ENCODE peak calls at places on chromosomes 3 and 15, in seven cellular contexts. G, P, S, B, F, C and R are unnamed samples.

GRCh38 chr3:160448845-160449659 is 534 bp downstream of the TRIM59 start:
- DNase-seq in G (peak; percentile 22), P (no peak), S (no peak), B (no peak), F (no peak), C (no peak), R (no peak)

GRCh38 chr3:13005301-13005700 is 67.9 kb downstream of the IQSEC1 start:
- DNase-seq in G (no peak), P (no peak), S (no peak), B (no peak), F (no peak), C (no peak), R (no peak)

GRCh38 chr15:63436872-63437375 is 55.3 kb upstream of the CA12 start:
- DNase-seq in G (peak; percentile 80), P (peak; percentile 86), S (peak; percentile 76), B (peak; percentile 84), F (peak; percentile 86), C (peak; percentile 87), R (peak; percentile 49)

GRCh38 chr3:13016083-13016725 is 57.0 kb downstream of the IQSEC1 start:
- DNase-seq in G (no peak), P (peak; percentile 86), S (peak; percentile 63), B (peak; percentile 85), F (no peak), C (no peak), R (peak; percentile 51)

GRCh38 chr3:59559721-59560514 is 510.1 kb upstream of the CFAP20DC start:
- DNase-seq in G (no peak), P (no peak), S (no peak), B (no peak), F (peak; percentile 98), C (peak; percentile 87), R (no peak)

GRCh38 chr3:109532257-109533216 is 195.2 kb upstream of the DPPA4 start:
- DNase-seq in G (no peak), P (no peak), S (no peak), B (peak; percentile 67), F (peak; percentile 82), C (peak; percentile 88), R (no peak)

GRCh38 chr3:12353796-12354505 is 65.1 kb downstream of the PPARG start:
- DNase-seq in G (no peak), P (no peak), S (no peak), B (peak; percentile 46), F (no peak), C (no peak), R (no peak)

GRCh38 chr3:168029705-168030104 is 66.0 kb downstream of the GOLIM4 start:
- DNase-seq in G (no peak), P (no peak), S (no peak), B (no peak), F (no peak), C (no peak), R (no peak)

GRCh38 chr3:180828723-180829408 is 83.6 kb upstream of the FXR1 start:
- DNase-seq in G (no peak), P (peak; percentile 61), S (no peak), B (no peak), F (no peak), C (no peak), R (no peak)

GRCh38 chr3:97713634-97714033 is 50.9 kb upstream of the ARL6 start:
- DNase-seq in G (no peak), P (no peak), S (no peak), B (no peak), F (no peak), C (no peak), R (no peak)

GRCh38 chr15:28977377-28978010 is 91.7 kb downstream of the APBA2 start:
- DNase-seq in G (no peak), P (no peak), S (no peak), B (peak; percentile 67), F (peak; percentile 96), C (peak; percentile 81), R (no peak)

GRCh38 chr3:61679103-61679502 is 117.7 kb downstream of the PTPRG start:
- DNase-seq in G (no peak), P (no peak), S (no peak), B (no peak), F (no peak), C (no peak), R (no peak)

GRCh38 chr3:58041826-58042324 is 33.7 kb downstream of the FLNB start:
- DNase-seq in G (no peak), P (no peak), S (no peak), B (no peak), F (peak; percentile 72), C (no peak), R (no peak)

GRCh38 chr3:97291901-97292300 is 472.7 kb upstream of the ARL6 start:
- DNase-seq in G (no peak), P (no peak), S (no peak), B (no peak), F (no peak), C (no peak), R (no peak)

GRCh38 chr3:128011140-128011539 is 41.1 kb upstream of the SEC61A1 start:
- DNase-seq in G (no peak), P (no peak), S (no peak), B (peak; percentile 28), F (peak; percentile 22), C (peak; percentile 94), R (no peak)

GRCh38 chr3:101009386-101009785 is 16.2 kb upstream of the ABI3BP start:
- DNase-seq in G (no peak), P (no peak), S (no peak), B (no peak), F (peak; percentile 11), C (no peak), R (no peak)

GRCh38 chr15:38010390-38010789 is 76.0 kb downstream of the TMCO5A start:
- DNase-seq in G (no peak), P (no peak), S (no peak), B (no peak), F (no peak), C (peak; percentile 40), R (no peak)

GRCh38 chr15:23420806-23421575 is 26.1 kb downstream of the GOLGA6L2 start:
- DNase-seq in G (no peak), P (peak; percentile 68), S (no peak), B (no peak), F (no peak), C (no peak), R (no peak)

GRCh38 chr15:66405007-66405406 is 18.3 kb downstream of the MAP2K1 start:
- DNase-seq in G (no peak), P (no peak), S (no peak), B (no peak), F (no peak), C (no peak), R (no peak)

GRCh38 chr15:74768771-74769342 is 13.0 kb upstream of the CSK start:
- DNase-seq in G (peak; percentile 50), P (peak; percentile 74), S (no peak), B (peak; percentile 68), F (peak; percentile 40), C (peak; percentile 77), R (peak; percentile 48)

GRCh38 chr3:21390136-21390535 is 360.9 kb downstream of the ZNF385D start:
- DNase-seq in G (no peak), P (no peak), S (no peak), B (no peak), F (peak; percentile 5), C (no peak), R (no peak)

DNA sequence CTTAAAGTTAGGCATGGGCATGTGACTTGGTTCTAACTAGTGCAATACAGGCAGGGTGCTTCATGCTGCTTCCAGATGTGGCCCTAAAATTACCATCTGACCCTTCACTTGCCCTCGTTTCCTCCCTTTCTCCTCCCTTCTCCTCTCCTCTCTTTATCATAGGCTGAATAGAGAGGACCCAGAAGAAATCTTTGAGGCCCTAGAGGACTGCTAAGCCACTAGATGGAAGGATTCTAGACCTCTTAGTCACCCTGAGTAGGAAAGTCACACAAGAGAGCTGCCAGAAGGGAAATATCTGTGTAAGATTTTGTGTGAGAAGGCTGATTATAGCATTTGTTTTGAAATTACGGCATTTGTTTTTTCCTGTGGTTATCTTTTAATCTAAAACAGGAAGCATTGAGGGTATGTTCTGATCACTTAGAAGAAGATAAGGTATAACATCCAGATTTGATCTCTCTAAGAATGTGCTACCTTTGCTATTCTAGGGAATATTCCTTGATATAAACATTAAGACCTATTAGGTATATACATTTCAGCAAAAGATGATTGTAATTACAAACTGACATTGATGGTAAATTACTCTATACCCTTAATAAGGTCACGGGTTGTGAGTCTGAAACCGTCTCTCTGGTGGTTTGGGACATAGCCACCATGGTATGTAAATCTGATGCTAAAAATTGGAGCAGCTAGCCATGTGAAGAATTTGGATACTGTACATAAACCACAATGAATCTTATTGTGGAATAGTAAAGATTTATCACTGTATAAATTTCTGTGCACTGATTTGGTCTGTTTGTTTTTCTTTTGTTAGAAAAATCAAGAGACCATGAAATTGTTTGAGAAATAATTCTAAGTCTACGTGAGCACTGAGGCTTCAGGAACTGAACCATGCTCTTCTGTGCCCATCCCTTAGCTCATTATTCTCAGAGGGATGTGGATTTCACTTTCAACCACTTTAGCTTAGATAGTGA is 84.1 kb downstream of the TP63 start:
- DNase-seq in G (no peak), P (no peak), S (no peak), B (no peak), F (peak; percentile 66), C (no peak), R (no peak)
- H3K27ac ChIP-seq in G (no peak overlapping the region), P (no peak overlapping the region), S (no peak overlapping the region), B (no peak overlapping the region), F (peak overlapping the region; percentile 75), C (no peak overlapping the region), R (no peak overlapping the region)

DNA sequence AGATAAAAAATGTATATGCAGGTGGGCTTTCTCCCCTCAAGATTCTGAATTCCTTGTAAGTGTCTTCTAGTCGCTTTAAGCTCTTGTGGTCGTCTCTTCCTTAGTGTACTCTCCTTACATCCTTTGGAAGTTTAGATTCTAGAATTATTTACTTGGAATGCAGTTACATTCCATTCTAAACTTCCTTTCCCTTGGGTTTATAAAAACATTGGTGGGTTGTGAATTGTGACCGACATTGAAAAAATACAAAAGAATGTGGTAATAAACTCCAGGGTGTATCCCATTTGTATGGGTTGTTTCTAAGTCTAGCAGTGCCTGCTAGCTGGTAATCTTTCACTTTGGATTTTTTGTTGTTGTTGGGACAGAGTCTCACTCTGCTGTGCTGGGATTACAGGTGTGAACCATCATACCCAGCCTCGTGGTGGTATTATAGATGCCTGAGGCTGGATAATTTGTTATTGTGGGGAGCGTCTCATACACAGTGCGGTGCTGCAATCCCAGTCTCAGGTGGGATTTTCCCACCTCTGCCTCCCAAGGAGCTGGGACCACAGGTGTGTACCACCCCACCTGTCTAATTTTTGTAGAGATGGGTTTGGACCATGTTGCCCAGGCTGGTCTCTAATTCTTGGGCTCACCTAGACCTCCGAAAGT is 9.1 kb downstream of the CHD2 start:
- DNase-seq in G (no peak), P (no peak), S (no peak), B (no peak), F (no peak), C (no peak), R (no peak)
- H3K4me3 ChIP-seq in G (no peak overlapping the region), P (no peak overlapping the region), S (peak overlapping the region; percentile 68), B (no peak overlapping the region), F (peak overlapping the region; percentile 15), C (no peak overlapping the region), R (peak overlapping the region; percentile 15)

GRCh38 chr15:26024241-26024640 is 161.1 kb upstream of the ATP10A start:
- DNase-seq in G (no peak), P (no peak), S (no peak), B (no peak), F (no peak), C (no peak), R (no peak)
- H3K27ac ChIP-seq in G (no peak overlapping the region), P (no peak overlapping the region), S (no peak overlapping the region), B (no peak overlapping the region), F (no peak overlapping the region), C (no peak overlapping the region), R (no peak overlapping the region)

DNA sequence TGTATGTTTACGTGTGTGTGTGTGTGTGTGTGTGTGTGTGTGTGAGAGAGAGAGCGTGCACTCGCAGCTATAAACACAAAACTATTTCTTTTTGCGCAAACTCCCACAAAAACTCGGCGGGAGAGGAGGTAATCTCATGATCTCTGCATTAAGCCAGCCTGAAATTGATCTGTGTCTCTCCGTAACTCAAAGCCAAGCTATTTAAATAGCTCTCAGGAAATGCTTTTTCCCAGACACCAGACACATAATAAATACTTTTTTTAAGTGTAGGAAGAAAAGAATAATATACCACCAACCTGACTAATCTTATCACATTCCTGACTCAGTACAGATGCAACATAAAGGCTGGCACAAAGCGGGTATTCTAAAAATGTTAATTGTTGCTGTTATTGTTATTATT is 226.8 kb downstream of the MAGI1 start:
- DNase-seq in G (no peak), P (no peak), S (no peak), B (no peak), F (peak; percentile 34), C (no peak), R (no peak)
- H3K4me3 ChIP-seq in G (no peak overlapping the region), P (no peak overlapping the region), S (no peak overlapping the region), B (no peak overlapping the region), F (no peak overlapping the region), C (no peak overlapping the region), R (no peak overlapping the region)